ENCODE peak calls at places on chromosomes 11 and 22, in six cellular contexts. K is stomach, F is kidney, U is H9, Q is IMR-90, B is astrocyte of the spinal cord. Y is an unnamed sample.

GRCh38 chr11:64383580-64383979 is 24.6 kb downstream of the RPS6KA4 start:
- DNase-seq in K (no peak), F (no peak), U (no peak), Q (no peak), B (no peak), Y (no peak)

GRCh38 chr11:75821202-75821601 is 6.2 kb downstream of the UVRAG start:
- DNase-seq in K (no peak), F (no peak), U (no peak), Q (no peak), B (no peak), Y (no peak)

GRCh38 chr22:37419916-37420655 is 7.2 kb downstream of the ELFN2 start:
- DNase-seq in K (no peak), F (peak), U (peak), Q (peak), B (no peak), Y (peak)

GRCh38 chr11:1733716-1734351 is 16.6 kb downstream of the IFITM10 start:
- DNase-seq in K (no peak), F (no peak), U (no peak), Q (no peak), B (no peak), Y (no peak)

GRCh38 chr11:5684627-5685362 is at the start of gene TRIM5:
- DNase-seq in K (peak), F (peak), U (peak), Q (peak), B (peak), Y (peak)

GRCh38 chr11:127965947-127966668 is 621.2 kb downstream of the ETS1 start:
- DNase-seq in K (no peak), F (no peak), U (no peak), Q (peak), B (no peak), Y (no peak)

GRCh38 chr11:86519064-86519911 is 144.6 kb downstream of the CCDC81 start:
- DNase-seq in K (no peak), F (no peak), U (no peak), Q (peak), B (peak), Y (no peak)

GRCh38 chr22:37053310-37054077 is 2.0 kb downstream of the KCTD17 start:
- DNase-seq in K (no peak), F (no peak), U (no peak), Q (no peak), B (no peak), Y (no peak)

GRCh38 chr11:115623021-115623451 is 118.8 kb upstream of the CADM1 start:
- DNase-seq in K (peak), F (peak), U (no peak), Q (peak), B (peak), Y (no peak)

GRCh38 chr11:128205796-128206195 is 381.6 kb downstream of the ETS1 start:
- DNase-seq in K (no peak), F (no peak), U (no peak), Q (no peak), B (no peak), Y (no peak)

GRCh38 chr11:41051919-41052630 is 407.4 kb downstream of the LRRC4C start:
- DNase-seq in K (no peak), F (no peak), U (no peak), Q (no peak), B (no peak), Y (no peak)

GRCh38 chr22:46803031-46803880 is 40.8 kb downstream of the TBC1D22A start:
- DNase-seq in K (peak), F (peak), U (peak), Q (no peak), B (no peak), Y (peak)

GRCh38 chr22:21714784-21715183 is 20.8 kb downstream of the YPEL1 start:
- DNase-seq in K (no peak), F (no peak), U (no peak), Q (peak), B (no peak), Y (no peak)

GRCh38 chr11:82906236-82906635 is 4.7 kb downstream of the DDIAS start:
- DNase-seq in K (no peak), F (no peak), U (no peak), Q (peak), B (peak), Y (no peak)

GRCh38 chr11:123391646-123392348 is 38.3 kb upstream of the GRAMD1B start:
- DNase-seq in K (no peak), F (no peak), U (no peak), Q (no peak), B (no peak), Y (no peak)

GRCh38 chr11:104728927-104729326 is 169.3 kb downstream of the CASP12 start:
- DNase-seq in K (no peak), F (no peak), U (no peak), Q (no peak), B (no peak), Y (no peak)

GRCh38 chr11:125904678-125905077 is 370 bp downstream of the DDX25 start:
- DNase-seq in K (no peak), F (no peak), U (no peak), Q (no peak), B (no peak), Y (no peak)

GRCh38 chr11:40099391-40100169 is 1359.9 kb downstream of the LRRC4C start:
- DNase-seq in K (no peak), F (no peak), U (no peak), Q (no peak), B (no peak), Y (no peak)

GRCh38 chr22:38423512-38424503 is 31.2 kb downstream of the KCNJ4 start:
- DNase-seq in K (no peak), F (peak), U (peak), Q (no peak), B (no peak), Y (no peak)

GRCh38 chr11:103085758-103086365 is 6.1 kb downstream of the DCUN1D5 start:
- DNase-seq in K (no peak), F (no peak), U (no peak), Q (peak), B (peak), Y (no peak)

GRCh38 chr11:46920709-46921108 is 2.4 kb upstream of the LRP4 start:
- DNase-seq in K (no peak), F (no peak), U (no peak), Q (peak), B (peak), Y (no peak)

GRCh38 chr11:86916330-86916729 is 38.9 kb downstream of the FZD4 start:
- DNase-seq in K (no peak), F (no peak), U (no peak), Q (peak), B (peak), Y (no peak)

GRCh38 chr11:126712017-126712625 is 288.4 kb downstream of the KIRREL3 start:
- DNase-seq in K (no peak), F (no peak), U (no peak), Q (peak), B (no peak), Y (no peak)

GRCh38 chr22:18987765-18988164 is 51.7 kb upstream of the PRODH start:
- DNase-seq in K (no peak), F (no peak), U (peak), Q (no peak), B (no peak), Y (peak)

GRCh38 chr11:16293204-16293681 is 63.1 kb downstream of the SOX6 start:
- DNase-seq in K (no peak), F (no peak), U (no peak), Q (peak), B (no peak), Y (no peak)

GRCh38 chr22:23283591-23284503 is 103.5 kb downstream of the BCR start:
- DNase-seq in K (no peak), F (no peak), U (no peak), Q (no peak), B (no peak), Y (no peak)

GRCh38 chr11:124898711-124899110 is 1.0 kb upstream of the ROBO4 start:
- DNase-seq in K (no peak), F (peak), U (peak), Q (no peak), B (no peak), Y (peak)

GRCh38 chr11:9313648-9314290 is 624 bp downstream of the TMEM41B start:
- DNase-seq in K (peak), F (no peak), U (no peak), Q (peak), B (peak), Y (peak)

GRCh38 chr11:35402751-35403454 is 16.5 kb downstream of the SLC1A2 start:
- DNase-seq in K (no peak), F (no peak), U (no peak), Q (no peak), B (no peak), Y (no peak)

GRCh38 chr11:119107538-119108150 is 500 bp downstream of the C2CD2L start:
- DNase-seq in K (no peak), F (no peak), U (no peak), Q (no peak), B (no peak), Y (no peak)

GRCh38 chr22:46851311-46851710 is 88.9 kb downstream of the TBC1D22A start:
- DNase-seq in K (no peak), F (no peak), U (no peak), Q (no peak), B (no peak), Y (no peak)

GRCh38 chr22:22684605-22685561 is 40.5 kb downstream of the GGTLC2 start:
- DNase-seq in K (no peak), F (no peak), U (peak), Q (peak), B (peak), Y (peak)

GRCh38 chr22:32985899-32986772 is 72.0 kb downstream of the SYN3 start:
- DNase-seq in K (peak), F (no peak), U (peak), Q (peak), B (peak), Y (peak)

GRCh38 chr11:1351278-1351937 is 38.3 kb upstream of the BRSK2 start:
- DNase-seq in K (no peak), F (no peak), U (peak), Q (no peak), B (no peak), Y (no peak)

GRCh38 chr11:13415201-13415600 is 47.8 kb downstream of the BTBD10 start:
- DNase-seq in K (no peak), F (no peak), U (no peak), Q (no peak), B (no peak), Y (no peak)

GRCh38 chr11:44315947-44316387 is 6.0 kb upstream of the ALX4 start:
- DNase-seq in K (no peak), F (peak), U (no peak), Q (peak), B (no peak), Y (no peak)

GRCh38 chr11:121711900-121712424 is 259.2 kb upstream of the SORL1-AS1 start:
- DNase-seq in K (no peak), F (no peak), U (no peak), Q (peak), B (no peak), Y (no peak)
- TF ChIP-seq CTCF in K (no peak), F (no peak), U (no peak), Q (no peak), B (no peak), Y (no peak)

GRCh38 chr11:66264893-66265292 is 3.5 kb upstream of the RAB1B start:
- DNase-seq in K (peak), F (no peak), U (peak), Q (no peak), B (no peak), Y (no peak)
- TF ChIP-seq CTCF in K (no peak), F (no peak), U (peak), Q (peak), B (peak), Y (peak)

GRCh38 chr11:77115181-77115611 is 12.6 kb downstream of the OMP start:
- DNase-seq in K (no peak), F (no peak), U (peak), Q (no peak), B (no peak), Y (peak)
- TF ChIP-seq CTCF in K (no peak), F (no peak), U (peak), Q (no peak), B (peak), Y (peak)

DNA sequence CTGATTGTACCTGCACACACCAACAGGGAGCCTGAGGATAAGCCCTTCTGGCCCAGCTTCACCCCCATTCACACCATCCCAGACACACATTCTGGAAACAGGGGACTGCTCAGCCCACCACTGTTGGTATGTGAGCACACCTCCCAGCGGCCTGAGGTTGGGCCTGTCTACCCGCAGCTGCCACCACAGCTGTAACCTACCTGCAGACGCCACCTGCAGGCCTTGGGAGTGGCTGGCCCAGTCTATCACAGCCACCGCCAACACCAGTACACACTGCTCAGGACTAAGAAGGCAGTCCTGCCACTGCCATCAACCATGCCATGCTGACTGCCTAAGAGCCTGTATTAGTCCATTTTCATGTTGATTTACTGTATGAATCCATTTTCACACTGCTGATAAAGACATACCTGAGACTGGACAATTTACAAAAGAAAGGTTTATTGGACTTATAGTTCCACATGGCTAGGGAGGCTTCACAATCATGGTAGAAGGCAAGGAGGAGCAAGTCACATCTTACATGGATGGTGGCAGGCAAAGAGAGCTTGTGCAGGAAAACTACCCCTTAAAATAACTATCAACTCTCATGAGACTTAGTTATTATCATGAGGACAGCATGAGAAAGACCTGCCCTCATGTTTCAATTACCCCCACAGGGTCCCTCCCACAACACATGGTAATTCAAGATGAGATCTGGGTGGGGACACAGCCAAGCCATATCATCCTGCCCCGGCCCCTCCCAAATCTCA is 30.6 kb downstream of the RSF1 start:
- DNase-seq in K (no peak), F (no peak), U (peak), Q (no peak), B (no peak), Y (no peak)
- TF ChIP-seq CTCF in K (no peak), F (no peak), U (peak), Q (no peak), B (no peak), Y (no peak)

GRCh38 chr22:27715078-27715477 is 86.5 kb downstream of the MN1 start:
- DNase-seq in K (no peak), F (no peak), U (no peak), Q (no peak), B (no peak), Y (no peak)
- TF ChIP-seq CTCF in K (no peak), F (peak), U (peak), Q (peak), B (peak), Y (no peak)

GRCh38 chr11:4127357-4127756 is 32.8 kb downstream of the RRM1 start:
- DNase-seq in K (no peak), F (no peak), U (no peak), Q (no peak), B (no peak), Y (no peak)

GRCh38 chr11:4125141-4125540 is 30.5 kb downstream of the RRM1 start:
- DNase-seq in K (no peak), F (no peak), U (no peak), Q (peak), B (peak), Y (no peak)

GRCh38 chr11:4118107-4118506 is 23.5 kb downstream of the RRM1 start:
- DNase-seq in K (no peak), F (no peak), U (no peak), Q (peak), B (peak), Y (no peak)

GRCh38 chr11:4123218-4123617 is 28.6 kb downstream of the RRM1 start:
- DNase-seq in K (no peak), F (no peak), U (no peak), Q (no peak), B (no peak), Y (no peak)
- TF ChIP-seq CTCF in K (no peak), F (no peak), U (no peak), Q (no peak), B (no peak), Y (no peak)

DNA sequence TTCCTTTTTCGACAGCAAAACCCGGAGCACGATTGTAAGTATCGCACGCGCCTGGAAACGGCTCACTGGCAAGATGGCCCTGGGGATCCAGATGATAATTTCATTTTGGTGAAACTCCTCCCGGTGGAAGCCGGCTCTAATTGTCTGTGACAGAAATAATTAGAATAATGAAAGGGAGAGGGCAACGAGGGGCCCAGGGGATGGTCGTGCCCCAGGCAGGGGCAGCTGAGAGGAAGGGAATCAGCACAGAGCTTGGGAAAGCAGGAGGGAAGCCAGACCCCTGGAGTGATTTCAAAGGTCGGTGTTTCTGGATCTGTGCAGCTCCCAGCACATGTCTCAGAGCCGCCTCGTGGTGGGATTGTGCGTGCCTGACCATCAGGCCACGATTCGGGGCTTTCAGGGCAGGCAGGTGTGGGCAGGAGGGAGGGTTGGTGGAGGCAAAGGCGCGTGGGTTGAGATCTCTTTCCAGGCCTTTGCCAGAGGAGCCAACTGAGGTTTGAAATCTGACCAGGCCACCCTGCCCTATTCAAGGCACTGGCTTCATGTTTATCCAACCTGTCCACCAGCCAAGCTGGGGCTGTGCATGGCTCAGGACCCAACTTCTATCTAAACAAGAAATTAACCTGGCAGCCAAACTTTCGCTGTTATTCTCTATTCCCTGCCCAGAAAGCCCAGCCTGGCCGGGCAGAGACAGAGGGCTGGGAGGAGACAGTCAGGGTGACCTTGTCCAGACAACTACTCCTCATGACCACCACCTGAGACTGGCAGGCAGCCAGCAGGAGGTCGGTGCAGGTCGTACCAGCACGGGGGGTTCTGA is 27.8 kb downstream of the ANO1 start:
- DNase-seq in K (peak), F (no peak), U (no peak), Q (no peak), B (no peak), Y (no peak)
- TF ChIP-seq CTCF in K (no peak), F (no peak), U (no peak), Q (no peak), B (no peak), Y (no peak)

GRCh38 chr22:30754971-30755759 is 60.5 kb downstream of the OSBP2 start:
- DNase-seq in K (peak), F (no peak), U (peak), Q (peak), B (peak), Y (peak)
- TF ChIP-seq CTCF in K (peak), F (peak), U (peak), Q (peak), B (peak), Y (peak)

GRCh38 chr11:48052183-48053040 is 72.1 kb downstream of the PTPRJ start:
- DNase-seq in K (peak), F (peak), U (peak), Q (peak), B (peak), Y (no peak)
- TF ChIP-seq CTCF in K (no peak), F (no peak), U (no peak), Q (no peak), B (no peak), Y (no peak)

Y was measured in endothelial cell.